ENCODE peak calls at places on chromosomes 2 and 18, in seven cellular contexts. One of them, this sample, is unnamed.

GRCh38 chr2:9554841-9555337 is 741 bp downstream of the ADAM17 start:
- DNase-seq in amniotic epithelial cell: peak
- DNase-seq in AG09309: peak
- DNase-seq in left ventricle myocardium superior: no peak
- DNase-seq in HT-29: peak
- DNase-seq in HuH-7: no peak
- DNase-seq in iPS-NIHi11: no peak
- DNase-seq in this sample: peak

GRCh38 chr2:132974477-132975050 is 304.6 kb upstream of the LYPD1 start:
- DNase-seq in amniotic epithelial cell: no peak
- DNase-seq in AG09309: no peak
- DNase-seq in left ventricle myocardium superior: no peak
- DNase-seq in HT-29: no peak
- DNase-seq in HuH-7: no peak
- DNase-seq in iPS-NIHi11: no peak
- DNase-seq in this sample: no peak

GRCh38 chr2:107338059-107338458 is 452.1 kb upstream of the ST6GAL2 start:
- DNase-seq in amniotic epithelial cell: no peak
- DNase-seq in AG09309: no peak
- DNase-seq in left ventricle myocardium superior: no peak
- DNase-seq in HT-29: no peak
- DNase-seq in HuH-7: no peak
- DNase-seq in iPS-NIHi11: no peak
- DNase-seq in this sample: no peak

GRCh38 chr2:215441560-215442391 is 5.9 kb upstream of the FN1 start:
- DNase-seq in amniotic epithelial cell: no peak
- DNase-seq in AG09309: peak
- DNase-seq in left ventricle myocardium superior: no peak
- DNase-seq in HT-29: no peak
- DNase-seq in HuH-7: no peak
- DNase-seq in iPS-NIHi11: no peak
- DNase-seq in this sample: no peak

GRCh38 chr2:190412971-190413370 is 4.8 kb downstream of the MFSD6 start:
- DNase-seq in amniotic epithelial cell: no peak
- DNase-seq in AG09309: no peak
- DNase-seq in left ventricle myocardium superior: no peak
- DNase-seq in HT-29: no peak
- DNase-seq in HuH-7: no peak
- DNase-seq in iPS-NIHi11: peak
- DNase-seq in this sample: no peak

GRCh38 chr18:10235553-10235952 is 218.9 kb upstream of the APCDD1 start:
- DNase-seq in amniotic epithelial cell: no peak
- DNase-seq in AG09309: no peak
- DNase-seq in left ventricle myocardium superior: no peak
- DNase-seq in HT-29: no peak
- DNase-seq in HuH-7: no peak
- DNase-seq in iPS-NIHi11: no peak
- DNase-seq in this sample: no peak

GRCh38 chr2:48529676-48530032 is 300 bp upstream of the STON1 start:
- DNase-seq in amniotic epithelial cell: no peak
- DNase-seq in AG09309: no peak
- DNase-seq in left ventricle myocardium superior: no peak
- DNase-seq in HT-29: no peak
- DNase-seq in HuH-7: no peak
- DNase-seq in iPS-NIHi11: no peak
- DNase-seq in this sample: no peak

GRCh38 chr2:227903395-227903794 is 32.0 kb downstream of the DAW1 start:
- DNase-seq in amniotic epithelial cell: no peak
- DNase-seq in AG09309: no peak
- DNase-seq in left ventricle myocardium superior: no peak
- DNase-seq in HT-29: no peak
- DNase-seq in HuH-7: no peak
- DNase-seq in iPS-NIHi11: no peak
- DNase-seq in this sample: no peak

GRCh38 chr2:3107567-3107966 is 270.1 kb downstream of the EIPR1 start:
- DNase-seq in amniotic epithelial cell: no peak
- DNase-seq in AG09309: no peak
- DNase-seq in left ventricle myocardium superior: no peak
- DNase-seq in HT-29: no peak
- DNase-seq in HuH-7: no peak
- DNase-seq in iPS-NIHi11: no peak
- DNase-seq in this sample: no peak

GRCh38 chr2:162916286-162916801 is 77.8 kb upstream of the KCNH7 start:
- DNase-seq in amniotic epithelial cell: no peak
- DNase-seq in AG09309: no peak
- DNase-seq in left ventricle myocardium superior: no peak
- DNase-seq in HT-29: no peak
- DNase-seq in HuH-7: no peak
- DNase-seq in iPS-NIHi11: no peak
- DNase-seq in this sample: no peak

GRCh38 chr2:198314559-198315153 is 510.3 kb downstream of the PLCL1 start:
- DNase-seq in amniotic epithelial cell: peak
- DNase-seq in AG09309: peak
- DNase-seq in left ventricle myocardium superior: no peak
- DNase-seq in HT-29: peak
- DNase-seq in HuH-7: no peak
- DNase-seq in iPS-NIHi11: peak
- DNase-seq in this sample: peak

GRCh38 chr2:28336993-28337627 is 55.5 kb upstream of the FOSL2 start:
- DNase-seq in amniotic epithelial cell: no peak
- DNase-seq in AG09309: no peak
- DNase-seq in left ventricle myocardium superior: no peak
- DNase-seq in HT-29: no peak
- DNase-seq in HuH-7: no peak
- DNase-seq in iPS-NIHi11: no peak
- DNase-seq in this sample: no peak

GRCh38 chr2:219309278-219309677 is at the start of gene PTPRN:
- DNase-seq in amniotic epithelial cell: peak
- DNase-seq in AG09309: no peak
- DNase-seq in left ventricle myocardium superior: no peak
- DNase-seq in HT-29: no peak
- DNase-seq in HuH-7: no peak
- DNase-seq in iPS-NIHi11: peak
- DNase-seq in this sample: peak

GRCh38 chr2:138716183-138716582 is 64.0 kb downstream of the NXPH2 start:
- DNase-seq in amniotic epithelial cell: no peak
- DNase-seq in AG09309: no peak
- DNase-seq in left ventricle myocardium superior: no peak
- DNase-seq in HT-29: peak
- DNase-seq in HuH-7: no peak
- DNase-seq in iPS-NIHi11: no peak
- DNase-seq in this sample: peak

GRCh38 chr2:39642054-39642742 is 23.5 kb upstream of the TMEM178A start:
- DNase-seq in amniotic epithelial cell: peak
- DNase-seq in AG09309: peak
- DNase-seq in left ventricle myocardium superior: no peak
- DNase-seq in HT-29: no peak
- DNase-seq in HuH-7: no peak
- DNase-seq in iPS-NIHi11: no peak
- DNase-seq in this sample: peak

GRCh38 chr2:116716038-116716437 is 1098.5 kb upstream of the DDX18 start:
- DNase-seq in amniotic epithelial cell: no peak
- DNase-seq in AG09309: no peak
- DNase-seq in left ventricle myocardium superior: no peak
- DNase-seq in HT-29: no peak
- DNase-seq in HuH-7: no peak
- DNase-seq in iPS-NIHi11: no peak
- DNase-seq in this sample: no peak

GRCh38 chr2:47313141-47313691 is 89.7 kb upstream of the MSH2 start:
- DNase-seq in amniotic epithelial cell: peak
- DNase-seq in AG09309: no peak
- DNase-seq in left ventricle myocardium superior: no peak
- DNase-seq in HT-29: peak
- DNase-seq in HuH-7: peak
- DNase-seq in iPS-NIHi11: peak
- DNase-seq in this sample: peak

GRCh38 chr2:98782570-98782969 is 51.6 kb upstream of the MGAT4A start:
- DNase-seq in amniotic epithelial cell: no peak
- DNase-seq in AG09309: no peak
- DNase-seq in left ventricle myocardium superior: no peak
- DNase-seq in HT-29: no peak
- DNase-seq in HuH-7: no peak
- DNase-seq in iPS-NIHi11: no peak
- DNase-seq in this sample: no peak

GRCh38 chr2:119260636-119261497 is 37.2 kb downstream of the STEAP3 start:
- DNase-seq in amniotic epithelial cell: no peak
- DNase-seq in AG09309: no peak
- DNase-seq in left ventricle myocardium superior: no peak
- DNase-seq in HT-29: no peak
- DNase-seq in HuH-7: no peak
- DNase-seq in iPS-NIHi11: no peak
- DNase-seq in this sample: peak